ENCODE peak calls at places on chromosomes 7 and 10, in ten cellular contexts. F is heart right ventricle; B is mesendoderm; L is colonic mucosa; S is A549; U is heart left ventricle; A is psoas muscle; N is ovary; K is CD4-positive, alpha-beta memory T cell; Z is K562. J is an unnamed sample. For H3K4me1, the result is how much of the 10 kb centered on the place peaks cover.

GRCh38 chr7:108203433-108204002 is 73.4 kb upstream of the LAMB4 start:
- DNase-seq in Z (no peak), K (no peak), B (no peak), F (no peak), U (no peak), A (no peak), N (no peak), L (no peak), S (no peak), J (no peak)

GRCh38 chr7:94295805-94296204 is 98.9 kb upstream of the COL1A2 start:
- DNase-seq in K (no peak), U (no peak), A (no peak), S (peak), B (no peak), L (no peak), Z (no peak), N (peak), F (no peak), J (no peak)

GRCh38 chr7:135197906-135198655 is 13.2 kb downstream of the WDR91 start:
- DNase-seq in N (no peak), L (no peak), Z (no peak), U (no peak), A (no peak), F (no peak), B (no peak), S (no peak), K (no peak), J (no peak)

GRCh38 chr10:113788604-113789083 is 37.2 kb downstream of the PLEKHS1 start:
- DNase-seq in S (peak), U (no peak), B (peak), N (no peak), F (no peak), K (no peak), L (peak), Z (peak), A (no peak), J (no peak)

GRCh38 chr10:11535376-11535959 is 76.0 kb downstream of the USP6NL start:
- DNase-seq in N (no peak), U (no peak), L (no peak), F (no peak), K (no peak), S (no peak), A (no peak), B (no peak), Z (no peak), J (no peak)

GRCh38 chr7:117350027-117350426 is 27.2 kb upstream of the WNT2 start:
- DNase-seq in S (no peak), U (no peak), B (peak), F (no peak), L (no peak), Z (no peak), A (no peak), K (no peak), N (no peak), J (no peak)

GRCh38 chr7:148821422-148821821 is 62.7 kb downstream of the EZH2 start:
- DNase-seq in F (no peak), U (no peak), A (no peak), K (no peak), Z (no peak), S (no peak), B (no peak), L (no peak), N (no peak), J (no peak)

GRCh38 chr7:435518-436366 is 83.9 kb downstream of the PDGFA start:
- DNase-seq in A (peak), K (no peak), B (no peak), L (peak), Z (no peak), U (no peak), S (peak), F (peak), N (no peak), J (no peak)

GRCh38 chr7:98222533-98223195 is 11.4 kb downstream of the BHLHA15 start:
- DNase-seq in B (no peak), N (no peak), U (no peak), A (no peak), S (no peak), Z (peak), L (no peak), F (no peak), K (no peak), J (no peak)

DNA sequence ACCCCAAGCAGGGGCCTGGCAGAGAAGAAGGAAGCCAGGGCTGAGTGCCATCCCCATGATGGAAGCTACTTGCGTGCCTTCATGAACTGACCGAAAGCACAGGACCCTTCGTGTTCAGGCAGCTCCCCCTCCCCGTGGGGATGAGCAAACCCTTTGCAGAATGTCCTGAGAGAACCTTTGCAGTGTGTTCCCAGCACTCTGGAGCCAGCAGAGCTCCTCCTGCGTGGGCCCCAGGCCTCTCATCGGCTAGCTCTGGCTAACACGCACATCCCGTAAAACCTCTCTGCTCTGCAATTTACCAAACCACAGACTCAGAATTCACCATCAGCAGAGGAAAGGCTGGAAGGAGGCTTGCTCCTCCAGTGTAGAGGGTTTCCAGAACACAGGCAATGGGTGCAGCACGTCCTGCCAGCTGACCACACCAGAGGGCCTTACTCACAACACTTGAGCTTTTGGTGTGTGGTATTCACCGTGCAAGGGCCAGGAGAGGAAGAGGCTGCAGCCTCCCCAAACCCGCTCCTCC is 3.1 kb downstream of the SH3PXD2A start:
- DNase-seq in Z (no peak), N (peak), K (no peak), B (no peak), S (no peak), A (peak), U (no peak), L (peak), F (peak), J (no peak)
- H3K4me1 ChIP-seq in Z (under half), N (under half), K (under half), B (under half), S (under half), A (half or more), U (half or more), L (under half), F (half or more), J (under half)

GRCh38 chr7:142872106-142872675 is 13.4 kb downstream of the TRPV6 start:
- DNase-seq in S (no peak), B (no peak), A (no peak), Z (no peak), L (no peak), U (peak), N (no peak), F (no peak), K (no peak), J (no peak)

GRCh38 chr7:142870575-142871259 is 14.8 kb downstream of the TRPV6 start:
- DNase-seq in U (peak), A (peak), F (no peak), S (no peak), L (peak), K (no peak), B (no peak), N (no peak), Z (no peak), J (no peak)

GRCh38 chr7:142873281-142873784 is 12.2 kb downstream of the TRPV6 start:
- DNase-seq in N (no peak), F (no peak), U (no peak), S (peak), K (no peak), Z (peak), B (peak), A (no peak), L (no peak), J (no peak)

GRCh38 chr7:142870147-142870559 is 15.3 kb downstream of the EPHB6 start:
- DNase-seq in F (no peak), Z (no peak), N (no peak), L (no peak), U (peak), K (no peak), B (no peak), A (peak), S (no peak), J (no peak)

DNA sequence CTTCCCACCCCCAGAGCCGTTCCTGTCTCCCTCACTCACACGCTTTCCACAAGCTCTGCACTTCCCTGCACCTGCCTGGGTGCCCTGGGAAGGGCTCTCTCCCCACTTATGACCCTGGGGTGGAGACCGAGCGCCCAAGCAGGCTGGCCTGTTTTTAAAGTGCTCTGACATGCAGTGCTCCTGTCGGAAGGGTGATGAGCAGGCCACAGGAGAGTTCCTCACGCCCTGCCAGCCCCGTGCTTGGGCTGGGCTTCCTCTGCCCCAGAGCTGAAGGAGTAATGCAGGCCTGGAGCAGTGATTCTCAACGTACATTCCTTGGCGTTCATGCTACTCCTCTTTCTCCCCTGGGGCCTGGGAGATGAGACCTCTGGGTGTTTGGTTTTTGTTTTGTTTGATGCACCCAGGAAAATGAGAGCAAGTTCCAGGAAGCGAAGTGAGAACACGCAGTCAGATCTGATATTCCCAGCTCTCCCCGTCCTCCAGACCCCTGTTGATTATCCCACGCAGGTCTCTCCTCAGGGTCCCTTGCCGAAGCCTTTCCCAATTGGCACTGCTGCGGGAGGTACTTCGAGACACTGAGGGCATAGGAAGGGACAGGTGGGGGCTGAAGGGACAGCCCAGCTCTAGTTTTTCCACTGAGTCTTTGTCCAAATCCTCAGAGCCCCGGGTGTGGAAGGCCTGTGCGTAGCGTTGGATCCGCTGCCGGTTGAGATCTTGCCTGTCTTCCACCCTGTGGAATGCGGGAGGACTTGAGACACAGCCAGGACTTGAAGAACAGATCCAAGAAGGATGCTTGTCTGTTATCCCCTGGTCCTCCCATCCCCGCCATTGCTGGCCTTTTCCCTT is 14.1 kb downstream of the TRPV6 start:
- DNase-seq in U (peak), N (no peak), B (no peak), A (no peak), L (no peak), S (no peak), K (no peak), F (no peak), Z (no peak), J (no peak)
- H3K4me1 ChIP-seq in U (under half), N (under half), B (under half), A (under half), L (under half), S (under half), K (under half), F (under half), Z (under half), J (under half)

DNA sequence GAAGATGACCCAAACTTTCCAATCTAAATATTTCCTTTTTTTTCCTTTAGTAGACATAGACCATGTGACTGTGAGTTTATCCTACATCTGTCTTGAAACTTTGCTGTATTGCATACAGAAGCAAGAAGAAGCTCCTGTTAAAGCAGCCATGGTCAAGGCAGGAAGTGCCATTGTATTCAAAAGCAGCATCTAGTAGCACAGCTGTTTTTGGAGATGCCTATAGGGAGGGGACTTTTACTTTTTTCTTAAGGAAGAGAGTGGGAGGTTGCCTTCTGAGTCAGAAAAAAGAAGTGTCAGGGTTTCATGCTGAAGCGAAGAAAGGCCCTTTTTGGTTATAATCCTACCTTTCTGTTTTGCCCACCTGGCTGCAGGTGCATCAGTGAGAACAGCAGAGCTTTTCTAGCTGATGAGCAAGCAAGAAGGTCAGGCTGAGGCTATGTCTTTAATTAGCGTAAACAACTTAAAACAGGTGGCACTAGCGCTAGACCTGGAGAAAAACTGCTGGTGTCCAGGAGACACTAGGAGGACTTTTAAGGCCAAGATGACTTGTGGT is 234.1 kb upstream of the AGK start:
- DNase-seq in F (no peak), A (no peak), B (peak), Z (no peak), S (no peak), N (no peak), U (no peak), K (no peak), L (no peak), J (no peak)
- H3K4me1 ChIP-seq in F (under half), A (under half), B (under half), Z (under half), S (under half), N (under half), U (half or more), K (under half), L (under half), J (under half)

DNA sequence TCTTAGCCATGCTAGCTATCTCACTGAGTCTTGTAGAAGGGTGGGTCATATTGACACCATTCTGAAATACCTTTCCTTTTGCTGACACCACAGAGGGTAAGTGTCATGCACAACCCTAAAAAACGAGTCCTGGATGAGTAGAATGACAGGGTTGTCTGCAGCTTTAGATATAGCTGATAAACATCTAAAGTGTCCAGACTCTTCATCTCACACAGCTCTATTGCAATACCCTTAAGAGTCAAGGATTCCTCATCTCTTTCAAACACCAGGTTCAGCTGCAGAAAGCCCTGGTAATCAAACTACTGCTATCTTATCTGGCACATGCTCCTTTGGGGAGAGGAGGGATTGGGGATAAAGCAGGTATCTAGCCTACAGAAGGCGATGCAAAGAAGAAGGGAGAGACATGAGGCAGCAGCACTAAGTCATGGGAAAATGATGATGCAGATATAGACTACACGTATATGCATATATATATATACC is 127.0 kb downstream of the ANK3 start:
- DNase-seq in B (peak), S (no peak), F (no peak), K (no peak), L (no peak), U (no peak), A (no peak), N (no peak), Z (peak), J (no peak)
- H3K4me1 ChIP-seq in B (under half), S (under half), F (under half), K (under half), L (under half), U (under half), A (under half), N (under half), Z (under half), J (under half)

GRCh38 chr7:3463696-3464095 is 162.6 kb downstream of the SDK1 start:
- DNase-seq in A (no peak), F (no peak), S (no peak), U (no peak), B (peak), Z (no peak), K (no peak), N (no peak), L (no peak), J (no peak)
- H3K4me1 ChIP-seq in A (under half), F (under half), S (under half), U (under half), B (under half), Z (under half), K (under half), N (under half), L (under half), J (under half)

DNA sequence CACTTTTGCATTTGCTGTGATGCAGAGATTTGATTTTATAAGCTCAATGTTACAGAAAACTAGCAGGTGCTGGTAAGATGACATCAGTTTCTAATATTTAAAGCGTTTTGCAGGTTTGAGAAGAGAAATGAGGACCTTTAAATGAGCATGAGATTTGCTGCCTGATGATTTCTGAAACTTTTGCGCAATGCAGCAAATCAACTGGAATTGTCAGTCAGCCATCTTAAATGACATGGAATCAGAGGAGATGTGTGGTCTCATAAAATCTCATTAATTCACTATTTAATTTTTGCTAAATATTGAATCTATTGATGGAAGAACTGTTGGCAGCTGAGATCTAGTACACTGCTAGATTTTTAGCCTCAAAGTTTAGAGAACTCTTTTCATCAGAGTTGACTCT is 3.9 kb downstream of the RBM17 start:
- DNase-seq in U (no peak), A (no peak), K (no peak), B (no peak), F (no peak), Z (no peak), N (no peak), S (no peak), L (no peak), J (no peak)
- H3K4me1 ChIP-seq in U (half or more), A (half or more), K (half or more), B (under half), F (half or more), Z (under half), N (under half), S (under half), L (under half), J (under half)

DNA sequence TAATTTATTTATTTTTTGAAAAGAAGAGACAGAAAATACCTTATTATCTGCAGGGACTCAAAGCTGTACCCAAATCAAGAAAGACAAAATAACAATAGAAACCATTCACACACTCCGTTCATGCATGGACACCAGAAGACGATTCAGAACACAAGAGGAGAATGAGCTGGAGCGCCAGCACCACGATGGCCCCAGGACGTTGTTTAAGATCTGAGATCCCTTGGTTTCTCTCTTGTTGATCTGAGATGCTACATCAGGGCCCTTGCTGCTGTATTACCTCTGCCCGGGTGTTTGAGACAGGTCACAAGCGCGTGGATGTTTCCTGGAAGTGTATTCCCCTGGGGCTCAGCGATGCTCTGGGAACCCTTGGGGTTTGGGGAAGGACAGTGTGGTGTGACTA is 46.8 kb downstream of the CHST3 start:
- DNase-seq in A (no peak), U (no peak), Z (no peak), S (no peak), N (no peak), K (no peak), F (no peak), B (no peak), L (no peak), J (no peak)
- H3K4me1 ChIP-seq in A (half or more), U (half or more), Z (under half), S (under half), N (half or more), K (under half), F (half or more), B (under half), L (under half), J (under half)

DNA sequence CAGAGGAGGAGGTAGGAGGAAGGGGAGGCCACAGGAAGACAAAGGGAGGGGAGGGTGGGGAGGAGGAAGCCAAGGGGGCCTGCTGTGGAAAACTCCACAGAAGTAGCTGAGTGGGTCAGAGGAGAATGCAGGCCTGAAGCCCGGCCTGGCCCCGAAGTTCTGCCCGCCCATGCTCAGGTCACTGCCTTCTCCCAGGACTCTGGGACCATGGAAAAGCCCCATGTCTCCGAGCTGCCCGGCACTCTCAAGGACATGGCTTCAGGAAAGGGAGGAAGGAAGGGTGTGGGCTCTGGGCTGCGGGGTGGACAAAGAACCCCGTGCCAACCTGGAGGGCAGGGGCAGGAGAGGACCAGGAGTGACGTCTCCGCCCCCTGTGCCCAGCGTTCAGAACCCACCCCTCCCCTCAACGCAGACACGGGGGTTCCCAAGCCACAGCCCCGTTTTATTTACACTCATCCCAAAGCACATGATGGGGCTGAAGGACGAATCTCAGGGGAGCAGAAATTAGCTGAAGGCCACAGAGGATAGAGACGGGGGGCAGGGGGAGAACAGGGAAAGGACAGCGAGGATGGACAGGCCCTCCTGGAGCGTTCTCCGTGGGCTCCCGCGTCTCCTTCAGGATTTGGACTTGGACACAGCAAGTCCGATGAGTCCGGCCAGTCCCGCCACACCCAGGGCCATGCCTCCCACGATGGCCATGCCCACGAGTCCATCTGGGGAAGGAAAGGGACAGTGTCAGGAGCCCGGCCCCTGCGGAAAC is 1.8 kb upstream of the CLDN15 start:
- DNase-seq in B (no peak), L (no peak), F (no peak), S (no peak), N (no peak), Z (no peak), A (no peak), K (no peak), U (no peak), J (no peak)
- H3K4me1 ChIP-seq in B (under half), L (under half), F (half or more), S (under half), N (under half), Z (under half), A (under half), K (under half), U (half or more), J (under half)

J was measured in naive thymus-derived CD4-positive, alpha-beta T cell.